ENCODE peak calls at places on chromosomes 7 and 10, in four cellular contexts. One of them, this sample, is unnamed.

GRCh38 chr7:108014747-108015682 is 12.1 kb upstream of the LAMB1 start:
- DNase-seq in GM23338: no peak
- DNase-seq in OCI-LY7: no peak
- DNase-seq in fibroblast of lung: peak
- DNase-seq in this sample: peak

GRCh38 chr10:72176701-72177100 is 39.1 kb upstream of the ANAPC16 start:
- DNase-seq in OCI-LY7: no peak
- DNase-seq in GM23338: no peak
- DNase-seq in fibroblast of lung: no peak
- DNase-seq in this sample: no peak

GRCh38 chr7:139598642-139599041 is 75.2 kb downstream of the CLEC2L start:
- DNase-seq in fibroblast of lung: no peak
- DNase-seq in GM23338: no peak
- DNase-seq in OCI-LY7: no peak
- DNase-seq in this sample: no peak

GRCh38 chr7:115094163-115094562 is 172.3 kb downstream of the MDFIC start:
- DNase-seq in OCI-LY7: no peak
- DNase-seq in fibroblast of lung: no peak
- DNase-seq in GM23338: no peak
- DNase-seq in this sample: no peak

GRCh38 chr10:50536617-50537252 is 87.0 kb downstream of the SGMS1 start:
- DNase-seq in fibroblast of lung: peak
- DNase-seq in GM23338: no peak
- DNase-seq in OCI-LY7: no peak
- DNase-seq in this sample: no peak

GRCh38 chr7:150322833-150323681 is at the start of the genes ACTR3C and LRRC61:
- DNase-seq in OCI-LY7: no peak
- DNase-seq in GM23338: peak
- DNase-seq in fibroblast of lung: peak
- DNase-seq in this sample: peak

GRCh38 chr7:116165717-116166116 is 44.6 kb upstream of the TES start:
- DNase-seq in OCI-LY7: no peak
- DNase-seq in GM23338: no peak
- DNase-seq in fibroblast of lung: no peak
- DNase-seq in this sample: no peak

GRCh38 chr7:157276091-157276561 is 60.7 kb upstream of the DNAJB6 start:
- DNase-seq in OCI-LY7: no peak
- DNase-seq in fibroblast of lung: no peak
- DNase-seq in GM23338: no peak
- DNase-seq in this sample: peak

GRCh38 chr7:100351657-100352058 is 6.3 kb upstream of the PILRB start:
- DNase-seq in GM23338: no peak
- DNase-seq in OCI-LY7: no peak
- DNase-seq in fibroblast of lung: no peak
- DNase-seq in this sample: no peak

GRCh38 chr10:6581750-6582697 is 1.9 kb upstream of the PRKCQ start:
- DNase-seq in fibroblast of lung: no peak
- DNase-seq in GM23338: peak
- DNase-seq in OCI-LY7: no peak
- DNase-seq in this sample: no peak

GRCh38 chr7:94301024-94301588 is 93.6 kb upstream of the COL1A2 start:
- DNase-seq in fibroblast of lung: peak
- DNase-seq in GM23338: peak
- DNase-seq in OCI-LY7: no peak
- DNase-seq in this sample: peak

GRCh38 chr7:157851501-157852067 is 514.8 kb downstream of the DNAJB6 start:
- DNase-seq in OCI-LY7: no peak
- DNase-seq in fibroblast of lung: peak
- DNase-seq in GM23338: no peak
- DNase-seq in this sample: no peak

GRCh38 chr7:39754326-39755120 is 131.2 kb downstream of the RALA start:
- DNase-seq in OCI-LY7: no peak
- DNase-seq in fibroblast of lung: peak
- DNase-seq in GM23338: peak
- DNase-seq in this sample: peak

GRCh38 chr7:134752006-134752760 is 27.3 kb upstream of the CALD1 start:
- DNase-seq in fibroblast of lung: peak
- DNase-seq in OCI-LY7: no peak
- DNase-seq in GM23338: no peak
- DNase-seq in this sample: peak

GRCh38 chr10:97134202-97134601 is 51.6 kb downstream of the SLIT1 start:
- DNase-seq in OCI-LY7: no peak
- DNase-seq in fibroblast of lung: no peak
- DNase-seq in GM23338: peak
- DNase-seq in this sample: no peak

GRCh38 chr10:100124097-100124496 is 42.4 kb upstream of the CPN1 start:
- DNase-seq in GM23338: no peak
- DNase-seq in fibroblast of lung: no peak
- DNase-seq in OCI-LY7: no peak
- DNase-seq in this sample: no peak

GRCh38 chr10:72736176-72736795 is 44.3 kb downstream of the MCU start:
- DNase-seq in fibroblast of lung: peak
- DNase-seq in GM23338: no peak
- DNase-seq in OCI-LY7: no peak
- DNase-seq in this sample: peak

GRCh38 chr10:100883322-100883821 is 29.4 kb upstream of the SLF2 start:
- DNase-seq in OCI-LY7: no peak
- DNase-seq in GM23338: no peak
- DNase-seq in fibroblast of lung: no peak
- DNase-seq in this sample: no peak

GRCh38 chr7:99099499-99100077 is 44.3 kb downstream of the SMURF1 start:
- DNase-seq in OCI-LY7: no peak
- DNase-seq in fibroblast of lung: no peak
- DNase-seq in GM23338: no peak
- DNase-seq in this sample: peak

GRCh38 chr7:111992601-111993000 is 213.6 kb downstream of the DOCK4 start:
- DNase-seq in fibroblast of lung: peak
- DNase-seq in GM23338: no peak
- DNase-seq in OCI-LY7: no peak
- DNase-seq in this sample: peak

GRCh38 chr7:46321556-46322205 is 400.6 kb upstream of the IGFBP3 start:
- DNase-seq in OCI-LY7: no peak
- DNase-seq in GM23338: no peak
- DNase-seq in fibroblast of lung: peak
- DNase-seq in this sample: peak
- H2AFZ ChIP-seq in OCI-LY7: no peak
- H2AFZ ChIP-seq in GM23338: no peak
- H2AFZ ChIP-seq in fibroblast of lung: no peak
- H2AFZ ChIP-seq in this sample: no peak

GRCh38 chr10:125060851-125061556 is 99.4 kb downstream of the CTBP2 start:
- DNase-seq in OCI-LY7: peak
- DNase-seq in GM23338: peak
- DNase-seq in fibroblast of lung: peak
- DNase-seq in this sample: peak

GRCh38 chr10:125061557-125062243 is 98.7 kb downstream of the CTBP2 start:
- DNase-seq in fibroblast of lung: no peak
- DNase-seq in OCI-LY7: peak
- DNase-seq in GM23338: no peak
- DNase-seq in this sample: no peak

GRCh38 chr10:125063256-125063945 is 97.0 kb downstream of the CTBP2 start:
- DNase-seq in fibroblast of lung: no peak
- DNase-seq in GM23338: no peak
- DNase-seq in OCI-LY7: no peak
- DNase-seq in this sample: no peak

GRCh38 chr10:125060486-125060850 is 99.9 kb downstream of the CTBP2 start:
- DNase-seq in OCI-LY7: no peak
- DNase-seq in fibroblast of lung: peak
- DNase-seq in GM23338: no peak
- DNase-seq in this sample: peak

DNA sequence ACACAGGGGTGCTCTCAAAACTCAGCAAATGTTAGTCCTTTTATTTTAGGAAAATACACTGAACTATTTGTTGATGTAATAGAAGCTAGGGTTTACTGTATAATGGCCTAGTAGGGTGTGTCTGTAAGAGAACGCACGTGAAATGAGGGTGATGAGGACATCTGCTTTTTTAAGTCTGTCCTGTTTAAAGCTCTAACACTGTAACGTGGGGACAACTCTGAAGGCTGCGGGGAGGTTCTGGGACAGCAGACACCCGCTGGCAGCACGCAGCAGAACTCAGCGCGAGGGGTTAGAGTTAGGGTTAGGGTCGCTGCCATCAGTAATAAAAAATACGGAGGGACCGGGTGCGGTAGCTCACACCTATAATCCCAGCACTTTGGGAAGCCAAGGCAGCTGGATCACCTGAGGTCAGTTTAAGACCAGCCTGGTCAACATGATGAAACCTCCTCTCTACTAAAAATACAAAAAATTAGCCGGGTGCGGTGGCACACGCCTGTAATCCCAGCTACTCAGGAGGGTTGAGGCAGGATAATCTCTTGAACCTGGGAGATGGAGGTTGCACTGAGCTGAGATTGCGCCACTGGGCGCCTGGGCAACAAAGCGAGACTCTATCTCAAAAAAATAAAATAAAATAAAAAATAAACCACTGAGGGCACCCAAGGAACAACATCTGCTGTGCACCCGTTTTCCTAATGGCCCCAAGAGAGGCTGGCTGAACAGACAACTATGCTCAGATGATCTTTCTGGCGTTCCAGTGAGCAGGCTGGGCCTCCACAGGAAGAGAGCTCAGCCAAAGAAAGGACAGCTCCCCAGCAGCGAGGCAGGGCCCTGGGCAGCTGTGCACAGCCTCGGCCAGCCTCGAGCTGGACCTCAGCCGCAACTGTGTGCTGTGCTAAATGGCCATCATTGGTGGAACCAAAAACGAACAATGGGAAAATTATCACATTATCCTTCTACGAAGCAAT is 97.8 kb downstream of the CTBP2 start:
- DNase-seq in OCI-LY7: no peak
- DNase-seq in fibroblast of lung: no peak
- DNase-seq in GM23338: no peak
- DNase-seq in this sample: no peak
- H3K27ac ChIP-seq in OCI-LY7: peak
- H3K27ac ChIP-seq in fibroblast of lung: peak
- H3K27ac ChIP-seq in GM23338: peak
- H3K27ac ChIP-seq in this sample: peak

DNA sequence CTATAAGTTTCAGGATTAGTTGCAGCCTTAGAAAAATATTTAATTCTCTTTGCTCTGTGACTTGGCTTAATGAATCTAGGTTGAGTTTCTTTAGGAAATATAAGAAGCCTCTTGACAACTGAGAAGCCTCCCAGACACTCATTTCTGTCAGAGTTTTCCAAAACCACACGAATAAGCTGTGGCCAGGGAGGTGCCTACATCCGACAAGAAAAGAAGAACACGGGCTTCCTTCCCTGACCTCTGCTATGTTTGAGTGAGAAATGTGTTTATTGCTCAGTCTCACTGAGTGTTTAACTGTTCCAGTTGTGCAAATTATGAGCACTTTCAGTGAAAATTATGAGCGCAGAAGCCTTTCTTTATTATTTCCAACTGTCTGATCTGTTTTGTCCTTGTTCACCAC is 105.0 kb downstream of the TRIL start:
- DNase-seq in GM23338: no peak
- DNase-seq in OCI-LY7: no peak
- DNase-seq in fibroblast of lung: peak
- DNase-seq in this sample: no peak
- H3K4me3 ChIP-seq in GM23338: peak
- H3K4me3 ChIP-seq in OCI-LY7: no peak
- H3K4me3 ChIP-seq in fibroblast of lung: no peak
- H3K4me3 ChIP-seq in this sample: no peak

DNA sequence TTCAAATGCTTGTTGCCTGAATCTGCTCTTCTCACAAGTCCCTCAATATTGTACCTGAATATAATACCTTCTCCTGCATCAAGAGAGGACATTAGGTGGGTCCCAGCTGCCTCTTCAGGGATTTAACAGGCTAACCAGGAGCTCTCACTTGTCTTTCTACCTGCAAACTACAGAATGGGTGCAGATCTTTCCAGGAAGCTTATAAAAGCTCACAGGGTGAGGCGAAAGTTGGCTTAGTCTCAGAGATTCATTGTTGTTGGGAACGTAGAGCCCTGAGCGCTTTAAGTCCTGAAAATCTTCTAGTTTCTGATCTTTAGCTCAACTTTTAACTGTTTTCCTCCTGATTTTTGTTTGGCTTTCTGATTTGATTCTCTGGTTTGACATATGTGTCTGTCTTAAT is 25.0 kb downstream of the PLAU start:
- DNase-seq in OCI-LY7: no peak
- DNase-seq in GM23338: no peak
- DNase-seq in fibroblast of lung: no peak
- DNase-seq in this sample: no peak
- H2AFZ ChIP-seq in OCI-LY7: no peak
- H2AFZ ChIP-seq in GM23338: peak
- H2AFZ ChIP-seq in fibroblast of lung: no peak
- H2AFZ ChIP-seq in this sample: no peak

GRCh38 chr10:11516419-11516721 is 95.1 kb downstream of the USP6NL start:
- DNase-seq in GM23338: no peak
- DNase-seq in OCI-LY7: peak
- DNase-seq in fibroblast of lung: no peak
- DNase-seq in this sample: no peak

GRCh38 chr10:11517150-11517549 is 94.3 kb downstream of the USP6NL start:
- DNase-seq in OCI-LY7: no peak
- DNase-seq in GM23338: no peak
- DNase-seq in fibroblast of lung: peak
- DNase-seq in this sample: no peak

GRCh38 chr10:11522821-11523245 is 88.6 kb downstream of the USP6NL start:
- DNase-seq in OCI-LY7: no peak
- DNase-seq in GM23338: no peak
- DNase-seq in fibroblast of lung: no peak
- DNase-seq in this sample: no peak

GRCh38 chr10:11521860-11522259 is 89.6 kb downstream of the USP6NL start:
- DNase-seq in OCI-LY7: no peak
- DNase-seq in fibroblast of lung: peak
- DNase-seq in GM23338: no peak
- DNase-seq in this sample: no peak

GRCh38 chr10:11520892-11521291 is 90.6 kb downstream of the USP6NL start:
- DNase-seq in fibroblast of lung: no peak
- DNase-seq in GM23338: no peak
- DNase-seq in OCI-LY7: no peak
- DNase-seq in this sample: no peak
- H3K27ac ChIP-seq in fibroblast of lung: no peak
- H3K27ac ChIP-seq in GM23338: no peak
- H3K27ac ChIP-seq in OCI-LY7: no peak
- H3K27ac ChIP-seq in this sample: no peak

GRCh38 chr10:131345691-131346090 is 34.2 kb upstream of the TCERG1L start:
- DNase-seq in GM23338: no peak
- DNase-seq in OCI-LY7: no peak
- DNase-seq in fibroblast of lung: no peak
- DNase-seq in this sample: no peak
- H3K4me3 ChIP-seq in GM23338: no peak
- H3K4me3 ChIP-seq in OCI-LY7: no peak
- H3K4me3 ChIP-seq in fibroblast of lung: no peak
- H3K4me3 ChIP-seq in this sample: no peak

This sample was measured in osteoblast.